ENCODE peak calls at places on chromosomes 2 and 18, in eight cellular contexts. V, F, S, N, A, U, T and D are unnamed samples.

GRCh38 chr2:10002681-10003080 is 40.7 kb upstream of the KLF11 start:
- DNase-seq in V (no peak), F (no peak), S (no peak), N (no peak), A (no peak), U (no peak), T (no peak), D (no peak)

GRCh38 chr18:8381801-8382459 is 227.3 kb upstream of the RAB12 start:
- DNase-seq in V (no peak), F (no peak), S (peak; percentile 31), N (no peak), A (no peak), U (no peak), T (no peak), D (no peak)

GRCh38 chr2:105868060-105868459 is 123.3 kb downstream of the NCK2 start:
- DNase-seq in V (no peak), F (no peak), S (no peak), N (no peak), A (peak; percentile 38), U (no peak), T (no peak), D (no peak)

GRCh38 chr2:236289766-236290462 is 25.7 kb upstream of the ASB18 start:
- DNase-seq in V (no peak), F (no peak), S (no peak), N (no peak), A (no peak), U (no peak), T (no peak), D (no peak)

GRCh38 chr2:159893439-159893838 is 95.4 kb upstream of the CD302 start:
- DNase-seq in V (no peak), F (no peak), S (no peak), N (no peak), A (no peak), U (no peak), T (no peak), D (no peak)

GRCh38 chr18:46679846-46680598 is 23.0 kb upstream of the LOXHD1 start:
- DNase-seq in V (no peak), F (no peak), S (no peak), N (no peak), A (no peak), U (no peak), T (no peak), D (no peak)

GRCh38 chr2:42810971-42811865 is 18.8 kb upstream of the HAAO start:
- DNase-seq in V (peak; percentile 30), F (no peak), S (peak; percentile 81), N (peak; percentile 62), A (peak; percentile 70), U (peak; percentile 41), T (no peak), D (no peak)

GRCh38 chr2:102070058-102070642 is 72.4 kb upstream of the IL1R1 start:
- DNase-seq in V (no peak), F (no peak), S (no peak), N (no peak), A (peak; percentile 97), U (no peak), T (no peak), D (no peak)

GRCh38 chr2:43076676-43077075 is 149.7 kb downstream of the ZFP36L2 start:
- DNase-seq in V (no peak), F (no peak), S (no peak), N (no peak), A (no peak), U (no peak), T (no peak), D (no peak)

GRCh38 chr2:221601376-221601775 is 29.3 kb upstream of the EPHA4 start:
- DNase-seq in V (no peak), F (no peak), S (no peak), N (no peak), A (no peak), U (no peak), T (no peak), D (no peak)

GRCh38 chr18:55246278-55246677 is 287.0 kb upstream of the CCDC68 start:
- DNase-seq in V (no peak), F (no peak), S (no peak), N (no peak), A (no peak), U (no peak), T (no peak), D (no peak)

GRCh38 chr2:105458076-105458475 is 59.2 kb upstream of the FHL2 start:
- DNase-seq in V (no peak), F (no peak), S (no peak), N (no peak), A (no peak), U (no peak), T (no peak), D (no peak)

GRCh38 chr2:58110765-58111164 is 64.2 kb downstream of the VRK2 start:
- DNase-seq in V (no peak), F (no peak), S (peak; percentile 27), N (no peak), A (no peak), U (no peak), T (no peak), D (no peak)
- TF ChIP-seq CTCF in V (peak; percentile 12), F (no peak), S (peak; percentile 41), N (no peak), A (no peak), U (peak; percentile 20), T (no peak), D (peak; percentile 14)

DNA sequence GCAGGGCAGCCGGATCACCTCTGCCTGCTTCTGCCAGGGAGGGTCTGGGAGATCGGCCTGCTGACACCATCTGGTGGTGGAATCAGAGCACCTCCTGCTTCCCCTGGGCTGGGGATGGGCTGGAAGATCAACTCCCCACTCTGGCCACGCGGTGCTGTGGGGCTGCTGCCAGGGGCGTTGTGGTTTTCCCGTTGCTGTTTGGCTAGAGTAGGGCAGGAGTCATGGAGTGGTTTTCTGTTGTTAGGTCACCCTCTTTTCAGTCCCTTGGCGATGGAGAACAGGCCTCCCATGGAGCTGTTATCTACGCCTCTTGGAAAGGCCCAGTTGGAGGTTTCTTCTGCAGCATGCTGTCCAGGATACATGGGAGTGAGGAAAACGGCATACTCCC is 15.2 kb downstream of the BCL2L11 start:
- DNase-seq in V (no peak), F (no peak), S (peak; percentile 27), N (no peak), A (peak; percentile 82), U (no peak), T (no peak), D (no peak)
- TF ChIP-seq CTCF in V (no peak), F (peak; percentile 2), S (peak; percentile 22), N (no peak), A (peak; percentile 44), U (peak; percentile 20), T (no peak), D (no peak)

GRCh38 chr2:11123856-11124759 is 31.2 kb upstream of the SLC66A3 start:
- DNase-seq in V (peak; percentile 75), F (peak; percentile 78), S (peak; percentile 78), N (peak; percentile 85), A (peak; percentile 51), U (peak; percentile 83), T (peak; percentile 69), D (no peak)

GRCh38 chr2:11121099-11121822 is 34.0 kb upstream of the SLC66A3 start:
- DNase-seq in V (no peak), F (no peak), S (peak; percentile 50), N (no peak), A (peak; percentile 15), U (no peak), T (peak; percentile 13), D (no peak)

GRCh38 chr2:11121823-11122155 is 33.5 kb upstream of the SLC66A3 start:
- DNase-seq in V (no peak), F (no peak), S (no peak), N (no peak), A (no peak), U (no peak), T (no peak), D (no peak)

GRCh38 chr2:11123001-11123809 is 32.1 kb upstream of the SLC66A3 start:
- DNase-seq in V (no peak), F (no peak), S (no peak), N (no peak), A (no peak), U (no peak), T (no peak), D (no peak)

DNA sequence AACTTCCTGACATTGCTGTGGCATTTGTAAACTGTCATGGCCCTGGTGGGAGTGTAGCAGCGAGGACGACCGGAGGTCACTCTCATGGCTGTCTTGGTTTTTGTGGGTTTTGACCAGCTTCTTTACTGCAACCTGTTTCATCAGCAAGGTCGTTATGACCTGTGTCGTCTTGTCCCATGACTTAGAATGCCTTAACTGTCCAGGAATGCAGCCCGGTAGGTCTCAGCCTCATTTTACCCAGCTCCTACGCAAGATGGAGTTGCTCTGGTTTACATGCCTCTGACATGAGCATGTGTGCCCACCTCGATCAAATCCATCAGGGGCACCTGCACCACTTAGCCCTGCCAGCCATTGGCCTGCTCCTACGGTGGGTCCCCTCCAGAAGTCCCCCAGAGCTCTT is 32.9 kb upstream of the SLC66A3 start:
- DNase-seq in V (no peak), F (no peak), S (no peak), N (no peak), A (peak; percentile 9), U (no peak), T (peak; percentile 54), D (no peak)
- TF ChIP-seq CTCF in V (no peak), F (no peak), S (no peak), N (no peak), A (no peak), U (no peak), T (no peak), D (no peak)

GRCh38 chr2:233448565-233448964 is 94.3 kb downstream of the DGKD start:
- DNase-seq in V (no peak), F (no peak), S (no peak), N (no peak), A (peak; percentile 2), U (no peak), T (no peak), D (no peak)

GRCh38 chr2:233448220-233448559 is 93.9 kb downstream of the DGKD start:
- DNase-seq in V (no peak), F (no peak), S (peak; percentile 37), N (no peak), A (no peak), U (no peak), T (peak; percentile 11), D (no peak)

GRCh38 chr2:233446121-233446520 is 91.8 kb downstream of the DGKD start:
- DNase-seq in V (no peak), F (no peak), S (no peak), N (no peak), A (no peak), U (no peak), T (no peak), D (no peak)

GRCh38 chr2:233446616-233447305 is 92.5 kb downstream of the DGKD start:
- DNase-seq in V (no peak), F (no peak), S (no peak), N (no peak), A (no peak), U (no peak), T (no peak), D (no peak)

DNA sequence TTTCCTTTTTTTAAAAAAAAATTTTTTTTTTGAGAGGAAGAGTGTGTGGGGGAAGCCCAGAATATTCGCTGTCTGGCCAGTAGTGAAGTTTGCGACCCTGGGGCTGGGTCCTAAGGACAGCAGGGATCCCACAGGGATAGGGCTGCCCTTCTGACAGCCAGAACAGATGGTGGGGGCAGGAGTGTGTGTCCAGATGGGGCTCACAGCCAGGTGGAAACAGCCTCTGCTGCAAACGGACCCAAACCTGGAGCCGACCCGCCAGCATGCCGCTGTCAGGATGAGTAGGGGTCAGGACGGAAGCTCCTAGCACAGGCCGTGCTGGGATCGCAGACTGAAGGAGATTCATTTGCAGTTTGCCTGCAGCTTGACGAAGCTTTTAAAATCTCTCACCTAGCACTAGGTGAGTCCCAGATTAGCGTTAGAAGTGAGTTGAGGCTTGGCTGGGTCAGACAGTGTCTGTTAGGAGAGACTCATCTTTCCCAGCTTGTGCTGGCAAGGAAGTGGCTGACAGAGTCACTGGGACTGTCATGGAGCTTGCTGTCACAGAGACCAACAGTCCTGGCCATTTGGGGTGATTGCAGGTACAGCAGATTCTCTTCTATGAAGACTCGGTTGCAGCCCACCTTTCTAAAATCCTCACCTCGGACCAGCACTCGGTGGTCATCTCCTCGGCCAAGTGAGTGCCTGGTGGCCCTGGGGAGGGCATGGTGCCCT is 93.4 kb downstream of the DGKD start:
- DNase-seq in V (no peak), F (no peak), S (no peak), N (no peak), A (no peak), U (no peak), T (no peak), D (no peak)
- TF ChIP-seq CTCF in V (no peak), F (no peak), S (no peak), N (no peak), A (no peak), U (no peak), T (no peak), D (no peak)